ENCODE peak calls at places on chromosome 12, in five cellular contexts. B is ascending aorta, I is body of pancreas, Z is HepG2, P is A549. Q is an unnamed sample.

GRCh38 chr12:77940566-77940965 is 109.9 kb downstream of the NAV3 start:
- DNase-seq in B (no peak), I (no peak), Z (no peak), P (no peak), Q (no peak)

GRCh38 chr12:30613119-30613830 is 82.4 kb downstream of the IPO8 start:
- DNase-seq in B (no peak), I (peak), Z (peak), P (no peak), Q (no peak)

GRCh38 chr12:14959463-14959862 is 1.9 kb downstream of the ARHGDIB start:
- DNase-seq in B (no peak), I (no peak), Z (no peak), P (no peak), Q (no peak)

GRCh38 chr12:66694666-66695065 is 15.8 kb upstream of the GRIP1 start:
- DNase-seq in B (no peak), I (no peak), Z (no peak), P (no peak), Q (no peak)

GRCh38 chr12:122021193-122021821 is 377 bp upstream of the BCL7A start:
- DNase-seq in B (no peak), I (peak), Z (no peak), P (no peak), Q (no peak)

GRCh38 chr12:15829949-15830348 is 40.8 kb upstream of the EPS8 start:
- DNase-seq in B (no peak), I (no peak), Z (no peak), P (no peak), Q (no peak)

GRCh38 chr12:22935090-22935489 is 310.1 kb downstream of the ETNK1 start:
- DNase-seq in B (no peak), I (no peak), Z (no peak), P (no peak), Q (no peak)

GRCh38 chr12:71955946-71956345 is 17.3 kb downstream of the TPH2 start:
- DNase-seq in B (no peak), I (no peak), Z (no peak), P (no peak), Q (no peak)

GRCh38 chr12:80211671-80212070 is 112.3 kb downstream of the OTOGL start:
- DNase-seq in B (no peak), I (no peak), Z (no peak), P (no peak), Q (no peak)

GRCh38 chr12:91627225-91627624 is 444.6 kb upstream of the DCN start:
- DNase-seq in B (no peak), I (no peak), Z (no peak), P (no peak), Q (no peak)

GRCh38 chr12:88468546-88468945 is 111.7 kb downstream of the KITLG start:
- DNase-seq in B (no peak), I (no peak), Z (no peak), P (no peak), Q (no peak)

GRCh38 chr12:57452937-57453509 is 2.1 kb upstream of the INHBE start:
- DNase-seq in B (no peak), I (peak), Z (peak), P (peak), Q (no peak)

GRCh38 chr12:116773276-116773731 is 35.2 kb downstream of the RNFT2 start:
- DNase-seq in B (no peak), I (no peak), Z (peak), P (peak), Q (peak)

GRCh38 chr12:120115692-120116442 is 686 bp downstream of the RAB35 start:
- DNase-seq in B (no peak), I (peak), Z (peak), P (peak), Q (no peak)

GRCh38 chr12:61213646-61214045 is 1046.6 kb upstream of the USP15 start:
- DNase-seq in B (no peak), I (no peak), Z (no peak), P (no peak), Q (peak)

GRCh38 chr12:88299567-88300101 is 157.5 kb downstream of the TMTC3 start:
- DNase-seq in B (no peak), I (no peak), Z (no peak), P (peak), Q (no peak)

GRCh38 chr12:64618953-64619590 is 8.8 kb downstream of the RASSF3 start:
- DNase-seq in B (no peak), I (no peak), Z (no peak), P (no peak), Q (no peak)

GRCh38 chr12:89544730-89545184 is 18.9 kb upstream of the POC1B start:
- DNase-seq in B (no peak), I (peak), Z (no peak), P (no peak), Q (peak)

GRCh38 chr12:15710860-15711510 is 78.2 kb downstream of the EPS8 start:
- DNase-seq in B (no peak), I (no peak), Z (no peak), P (no peak), Q (peak)

GRCh38 chr12:111057726-111058125 is 137.3 kb upstream of the MYL2 start:
- DNase-seq in B (no peak), I (no peak), Z (no peak), P (no peak), Q (no peak)

GRCh38 chr12:58942345-58942744 is 22.0 kb upstream of the LRIG3 start:
- DNase-seq in B (no peak), I (no peak), Z (no peak), P (no peak), Q (no peak)

GRCh38 chr12:120231316-120232011 is 30.6 kb upstream of the RPLP0 start:
- DNase-seq in B (peak), I (peak), Z (peak), P (peak), Q (peak)

GRCh38 chr12:123363385-123363742 is 1.3 kb downstream of the SBNO1 start:
- DNase-seq in B (no peak), I (peak), Z (no peak), P (peak), Q (no peak)

GRCh38 chr12:20410746-20411145 is 42.4 kb downstream of the PDE3A start:
- DNase-seq in B (no peak), I (no peak), Z (no peak), P (no peak), Q (no peak)

GRCh38 chr12:75837700-75838099 is 193.9 kb downstream of the PHLDA1 start:
- DNase-seq in B (no peak), I (peak), Z (no peak), P (no peak), Q (no peak)

GRCh38 chr12:65364021-65364420 is 85.5 kb downstream of the MSRB3 start:
- DNase-seq in B (no peak), I (no peak), Z (no peak), P (no peak), Q (no peak)

GRCh38 chr12:95838125-95838524 is 20.6 kb upstream of the SNRPF start:
- DNase-seq in B (no peak), I (no peak), Z (peak), P (no peak), Q (no peak)

GRCh38 chr12:19456176-19456575 is 16.9 kb downstream of the AEBP2 start:
- DNase-seq in B (no peak), I (no peak), Z (no peak), P (no peak), Q (no peak)

GRCh38 chr12:110913119-110914056 is 7.0 kb downstream of the MYL2 start:
- DNase-seq in B (no peak), I (no peak), Z (no peak), P (no peak), Q (no peak)

GRCh38 chr12:10896854-10897253 is 12.5 kb downstream of the TAS2R13 start:
- DNase-seq in B (no peak), I (no peak), Z (no peak), P (no peak), Q (no peak)

GRCh38 chr12:68410018-68410650 is 78.0 kb upstream of the MDM1 start:
- DNase-seq in B (no peak), I (no peak), Z (no peak), P (no peak), Q (no peak)

GRCh38 chr12:45655186-45655585 is 74.3 kb upstream of the ARID2 start:
- DNase-seq in B (no peak), I (peak), Z (peak), P (no peak), Q (peak)

GRCh38 chr12:94186461-94187237 is 38.3 kb downstream of the PLXNC1 start:
- DNase-seq in B (no peak), I (peak), Z (no peak), P (no peak), Q (no peak)

GRCh38 chr12:82314406-82314892 is 43.7 kb downstream of the CCDC59 start:
- DNase-seq in B (no peak), I (peak), Z (peak), P (no peak), Q (peak)

GRCh38 chr12:124024263-124024678 is 51.3 kb downstream of the ZNF664 start:
- DNase-seq in B (no peak), I (no peak), Z (no peak), P (no peak), Q (no peak)

GRCh38 chr12:51811203-51811805 is 37.2 kb downstream of the FIGNL2 start:
- DNase-seq in B (no peak), I (peak), Z (no peak), P (no peak), Q (peak)

GRCh38 chr12:51815571-51815970 is 32.9 kb downstream of the FIGNL2 start:
- DNase-seq in B (no peak), I (no peak), Z (no peak), P (no peak), Q (no peak)

GRCh38 chr12:51814311-51815088 is 34.0 kb downstream of the FIGNL2 start:
- DNase-seq in B (no peak), I (peak), Z (peak), P (peak), Q (no peak)

GRCh38 chr12:51812871-51813270 is 35.6 kb downstream of the FIGNL2 start:
- DNase-seq in B (no peak), I (no peak), Z (no peak), P (no peak), Q (no peak)

DNA sequence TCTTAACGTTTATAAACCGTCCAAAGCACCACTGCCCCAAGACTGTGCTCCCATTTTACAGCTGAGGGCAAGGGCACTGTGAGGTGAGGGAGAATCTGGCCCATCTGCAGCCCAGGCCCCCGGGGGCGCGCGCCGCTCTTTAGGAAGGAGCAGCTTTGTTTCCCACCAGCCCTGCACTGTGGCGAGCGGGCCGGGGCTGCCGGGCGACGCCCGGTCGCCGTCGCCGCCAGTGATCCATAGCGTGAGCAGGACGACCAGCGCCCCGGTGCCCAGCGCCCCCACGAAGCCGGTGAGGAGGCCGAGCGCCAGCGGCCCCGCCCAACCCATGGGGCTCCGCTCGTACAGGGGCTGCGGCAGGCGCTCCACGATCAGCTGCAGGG is 34.6 kb downstream of the FIGNL2 start:
- DNase-seq in B (no peak), I (no peak), Z (no peak), P (no peak), Q (no peak)
- H3K4me3 ChIP-seq in B (peak), I (no peak), Z (peak), P (peak), Q (no peak)

DNA sequence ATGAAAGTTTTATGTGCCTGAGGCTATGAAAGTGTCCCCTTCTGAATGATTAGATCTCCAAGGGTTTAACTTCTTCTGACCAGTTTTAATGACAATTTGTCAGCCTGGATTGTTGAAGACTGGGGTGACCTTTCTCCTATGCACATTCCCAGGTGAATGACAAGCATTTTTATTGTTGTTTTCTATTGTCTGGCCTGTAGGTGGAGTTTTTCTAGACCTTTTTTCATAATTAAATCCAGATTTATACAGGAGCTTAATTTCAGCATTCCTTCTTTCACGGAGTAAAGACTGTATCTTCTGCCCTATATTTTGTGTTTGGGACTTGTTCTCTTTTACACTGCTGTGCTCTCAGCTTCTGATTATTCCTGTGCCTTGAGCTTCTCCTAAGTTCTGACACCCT is 125.0 kb upstream of the FAR2 start:
- DNase-seq in B (no peak), I (no peak), Z (no peak), P (peak), Q (no peak)
- TF ChIP-seq CTCF in B (no peak), I (no peak), Z (no peak), P (no peak), Q (peak)

GRCh38 chr12:25056486-25057130 is 107.7 kb upstream of the BCAT1 start:
- DNase-seq in B (no peak), I (no peak), Z (no peak), P (no peak), Q (no peak)
- H3K4me3 ChIP-seq in B (no peak), I (no peak), Z (no peak), P (no peak), Q (no peak)

GRCh38 chr12:131527092-131527491 is 183.8 kb upstream of the SFSWAP start:
- DNase-seq in B (no peak), I (no peak), Z (no peak), P (no peak), Q (no peak)

GRCh38 chr12:131530041-131530332 is 180.9 kb upstream of the SFSWAP start:
- DNase-seq in B (no peak), I (no peak), Z (no peak), P (no peak), Q (no peak)

GRCh38 chr12:131527736-131528135 is 183.2 kb upstream of the SFSWAP start:
- DNase-seq in B (no peak), I (no peak), Z (no peak), P (no peak), Q (no peak)

GRCh38 chr12:131529196-131530040 is 181.5 kb upstream of the SFSWAP start:
- DNase-seq in B (no peak), I (no peak), Z (no peak), P (no peak), Q (no peak)

GRCh38 chr12:131528144-131528543 is 182.7 kb upstream of the SFSWAP start:
- DNase-seq in B (no peak), I (no peak), Z (no peak), P (no peak), Q (no peak)
- TF ChIP-seq CTCF in B (no peak), I (no peak), Z (no peak), P (no peak), Q (no peak)

DNA sequence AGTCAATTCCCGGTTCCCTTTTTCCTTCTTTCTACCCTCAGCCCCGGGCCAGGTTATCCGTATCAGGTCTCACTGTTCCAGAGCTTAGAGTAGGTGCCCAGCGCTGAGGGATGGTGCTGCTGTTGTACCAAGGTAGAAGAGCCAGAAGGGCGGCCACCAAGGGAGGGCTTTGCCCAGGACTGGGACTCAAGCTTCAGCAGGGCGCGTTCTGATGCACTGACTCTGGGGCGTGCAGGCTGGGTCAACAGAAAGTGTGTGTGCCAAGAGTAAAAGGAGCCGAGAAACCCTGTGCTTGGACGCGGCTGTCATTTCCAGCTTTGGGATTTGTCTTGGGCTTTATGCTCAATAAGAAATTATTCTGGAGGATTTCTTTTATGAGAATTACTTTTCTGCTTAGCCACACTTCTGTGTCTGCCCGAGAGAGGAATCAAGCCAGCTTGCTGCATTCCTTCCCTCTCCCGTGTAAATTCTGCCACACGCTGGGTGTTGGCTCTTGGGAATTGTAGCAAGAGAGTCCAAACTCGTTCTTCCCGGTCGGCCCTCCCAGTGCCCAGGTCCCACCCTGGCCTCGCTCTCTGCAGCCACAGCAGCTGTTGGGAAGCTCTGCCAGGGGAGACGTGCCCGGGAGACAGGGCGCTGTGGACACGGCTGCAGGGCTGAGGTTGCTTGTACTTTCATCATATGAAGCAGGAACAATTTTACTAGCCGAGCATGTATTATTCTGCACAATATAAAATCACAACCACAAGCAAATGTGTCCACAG is 98.0 kb downstream of the FBXL14 start:
- DNase-seq in B (no peak), I (peak), Z (no peak), P (no peak), Q (no peak)
- H3K4me3 ChIP-seq in B (peak), I (no peak), Z (no peak), P (no peak), Q (peak)

DNA sequence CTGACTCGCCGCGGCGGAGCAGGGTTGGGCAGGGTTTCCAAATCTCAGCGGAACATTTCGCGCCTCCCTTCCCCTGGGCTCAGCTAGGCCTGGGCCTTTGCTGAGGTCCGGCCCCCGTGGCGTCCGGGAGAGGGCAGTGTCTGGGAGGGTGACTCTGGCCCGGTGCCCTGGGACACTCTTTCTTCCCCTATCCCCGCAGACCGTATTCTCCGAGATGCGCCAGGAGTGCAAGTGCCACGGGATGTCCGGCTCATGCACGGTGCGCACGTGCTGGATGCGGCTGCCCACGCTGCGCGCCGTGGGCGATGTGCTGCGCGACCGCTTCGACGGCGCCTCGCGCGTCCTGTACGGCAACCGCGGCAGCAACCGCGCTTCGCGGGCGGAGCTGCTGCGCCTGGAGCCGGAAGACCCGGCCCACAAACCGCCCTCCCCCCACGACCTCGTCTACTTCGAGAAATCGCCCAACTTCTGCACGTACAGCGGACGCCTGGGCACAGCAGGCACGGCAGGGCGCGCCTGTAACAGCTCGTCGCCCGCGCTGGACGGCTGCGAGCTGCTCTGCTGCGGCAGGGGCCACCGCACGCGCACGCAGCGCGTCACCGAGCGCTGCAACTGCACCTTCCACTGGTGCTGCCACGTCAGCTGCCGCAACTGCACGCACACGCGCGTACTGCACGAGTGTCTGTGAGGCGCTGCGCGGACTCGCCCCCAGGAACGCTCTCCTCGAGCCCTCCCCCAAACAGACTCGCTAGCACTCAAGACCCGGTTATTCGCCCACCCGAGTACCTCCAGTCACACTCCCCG is 3.0 kb downstream of the WNT1 start:
- DNase-seq in B (no peak), I (peak), Z (no peak), P (peak), Q (no peak)
- TF ChIP-seq CTCF in B (peak), I (no peak), Z (peak), P (peak), Q (no peak)

GRCh38 chr12:44551631-44552030 is 324.5 kb downstream of the NELL2 start:
- DNase-seq in B (no peak), I (no peak), Z (no peak), P (no peak), Q (no peak)
- H3K4me3 ChIP-seq in B (no peak), I (no peak), Z (no peak), P (no peak), Q (no peak)

Q was measured in LNCaP clone FGC.